ENCODE peak calls at places on chromosomes 13 and 19, in eight cellular contexts. P is nephron progenitor cell; A is hepatocyte; M is CD8-positive, alpha-beta T cell; G is AG10803; Y is neural progenitor cell; Q is tibial nerve; X is adrenal gland. H is an unnamed sample.

GRCh38 chr19:30227661-30228112 is 144.5 kb upstream of the ZNF536 start:
- DNase-seq in P (peak), A (peak), M (peak), G (peak), Y (peak), Q (no peak), X (peak), H (no peak)

GRCh38 chr19:21482863-21483276 is 22.5 kb upstream of the ZNF429 start:
- DNase-seq in P (no peak), A (peak), M (peak), G (peak), Y (peak), Q (no peak), X (peak), H (peak)

GRCh38 chr13:27211771-27212364 is 39.5 kb upstream of the RPL21 start:
- DNase-seq in P (no peak), A (no peak), M (no peak), G (peak), Y (no peak), Q (no peak), X (peak), H (no peak)

GRCh38 chr13:27973291-27973690 is 4.2 kb upstream of the CDX2 start:
- DNase-seq in P (no peak), A (no peak), M (no peak), G (no peak), Y (no peak), Q (no peak), X (no peak), H (no peak)

GRCh38 chr19:20664917-20665781 is 3.8 kb upstream of the ZNF626 start:
- DNase-seq in P (no peak), A (peak), M (no peak), G (peak), Y (peak), Q (no peak), X (no peak), H (no peak)

GRCh38 chr13:78012046-78012445 is 93.4 kb upstream of the EDNRB start:
- DNase-seq in P (no peak), A (no peak), M (no peak), G (no peak), Y (no peak), Q (no peak), X (no peak), H (no peak)

GRCh38 chr19:10617409-10618121 is 7.8 kb upstream of the SLC44A2 start:
- DNase-seq in P (no peak), A (peak), M (no peak), G (peak), Y (no peak), Q (no peak), X (no peak), H (no peak)

GRCh38 chr19:48695743-48696352 is at the start of gene FUT2:
- DNase-seq in P (no peak), A (peak), M (no peak), G (no peak), Y (peak), Q (no peak), X (no peak), H (no peak)

GRCh38 chr19:47820410-47820809 is 1.3 kb upstream of the CRX start:
- DNase-seq in P (no peak), A (no peak), M (no peak), G (no peak), Y (no peak), Q (no peak), X (no peak), H (no peak)

GRCh38 chr13:51435002-51435578 is 17.7 kb downstream of the INTS6 start:
- DNase-seq in P (no peak), A (peak), M (no peak), G (peak), Y (no peak), Q (no peak), X (no peak), H (no peak)

GRCh38 chr19:13978721-13979191 is 26.4 kb downstream of the DCAF15 start:
- DNase-seq in P (peak), A (peak), M (peak), G (no peak), Y (no peak), Q (no peak), X (no peak), H (no peak)

GRCh38 chr19:10260141-10260584 is 8.1 kb downstream of the MRPL4 start:
- DNase-seq in P (no peak), A (peak), M (no peak), G (no peak), Y (no peak), Q (no peak), X (no peak), H (no peak)

GRCh38 chr19:29623726-29624488 is 17.8 kb downstream of the POP4 start:
- DNase-seq in P (no peak), A (no peak), M (peak), G (no peak), Y (no peak), Q (no peak), X (no peak), H (no peak)

GRCh38 chr19:44875666-44876418 is 15.2 kb upstream of the TOMM40 start:
- DNase-seq in P (no peak), A (no peak), M (no peak), G (peak), Y (no peak), Q (no peak), X (no peak), H (no peak)

GRCh38 chr19:996051-996838 is 4.0 kb upstream of the GRIN3B start:
- DNase-seq in P (peak), A (peak), M (peak), G (peak), Y (peak), Q (no peak), X (no peak), H (peak)

GRCh38 chr19:38417544-38418506 is 8.2 kb downstream of the RASGRP4 start:
- DNase-seq in P (peak), A (peak), M (peak), G (no peak), Y (peak), Q (no peak), X (peak), H (no peak)

GRCh38 chr13:71922191-71922590 is 55.2 kb upstream of the DACH1 start:
- DNase-seq in P (no peak), A (no peak), M (no peak), G (peak), Y (no peak), Q (no peak), X (no peak), H (no peak)

GRCh38 chr13:87676254-87677042 is 5.3 kb downstream of the SLITRK5 start:
- DNase-seq in P (no peak), A (no peak), M (no peak), G (no peak), Y (peak), Q (no peak), X (no peak), H (no peak)

GRCh38 chr13:108827637-108828036 is 198.2 kb downstream of the MYO16 start:
- DNase-seq in P (no peak), A (no peak), M (no peak), G (no peak), Y (no peak), Q (no peak), X (no peak), H (no peak)

GRCh38 chr13:98822238-98822606 is 69.8 kb upstream of the SLC15A1 start:
- DNase-seq in P (no peak), A (no peak), M (no peak), G (peak), Y (no peak), Q (no peak), X (peak), H (no peak)

GRCh38 chr13:91946498-91947070 is 548.2 kb downstream of the GPC5 start:
- DNase-seq in P (peak), A (peak), M (no peak), G (no peak), Y (peak), Q (no peak), X (no peak), H (no peak)

GRCh38 chr19:48445256-48445605 is 552 bp upstream of the GRWD1 start:
- DNase-seq in P (no peak), A (peak), M (peak), G (peak), Y (peak), Q (no peak), X (peak), H (no peak)

GRCh38 chr19:14189415-14189814 is 16.6 kb downstream of the ADGRL1 start:
- DNase-seq in P (no peak), A (no peak), M (no peak), G (no peak), Y (no peak), Q (no peak), X (no peak), H (no peak)

GRCh38 chr19:58543826-58544590 is at the start of gene TRIM28:
- DNase-seq in P (peak), A (peak), M (peak), G (peak), Y (peak), Q (peak), X (peak), H (peak)

GRCh38 chr19:46345157-46345556 is 1.7 kb upstream of the PPP5C start:
- DNase-seq in P (no peak), A (no peak), M (no peak), G (no peak), Y (no peak), Q (no peak), X (no peak), H (no peak)

GRCh38 chr19:46347572-46347883 is 641 bp downstream of the PPP5C start:
- DNase-seq in P (no peak), A (no peak), M (no peak), G (no peak), Y (no peak), Q (no peak), X (no peak), H (no peak)

GRCh38 chr19:46347985-46348384 is 1.1 kb downstream of the PPP5C start:
- DNase-seq in P (no peak), A (no peak), M (no peak), G (no peak), Y (no peak), Q (no peak), X (no peak), H (no peak)

GRCh38 chr19:46349311-46349993 is 2.6 kb downstream of the PPP5C start:
- DNase-seq in P (no peak), A (no peak), M (no peak), G (no peak), Y (no peak), Q (no peak), X (no peak), H (no peak)

DNA sequence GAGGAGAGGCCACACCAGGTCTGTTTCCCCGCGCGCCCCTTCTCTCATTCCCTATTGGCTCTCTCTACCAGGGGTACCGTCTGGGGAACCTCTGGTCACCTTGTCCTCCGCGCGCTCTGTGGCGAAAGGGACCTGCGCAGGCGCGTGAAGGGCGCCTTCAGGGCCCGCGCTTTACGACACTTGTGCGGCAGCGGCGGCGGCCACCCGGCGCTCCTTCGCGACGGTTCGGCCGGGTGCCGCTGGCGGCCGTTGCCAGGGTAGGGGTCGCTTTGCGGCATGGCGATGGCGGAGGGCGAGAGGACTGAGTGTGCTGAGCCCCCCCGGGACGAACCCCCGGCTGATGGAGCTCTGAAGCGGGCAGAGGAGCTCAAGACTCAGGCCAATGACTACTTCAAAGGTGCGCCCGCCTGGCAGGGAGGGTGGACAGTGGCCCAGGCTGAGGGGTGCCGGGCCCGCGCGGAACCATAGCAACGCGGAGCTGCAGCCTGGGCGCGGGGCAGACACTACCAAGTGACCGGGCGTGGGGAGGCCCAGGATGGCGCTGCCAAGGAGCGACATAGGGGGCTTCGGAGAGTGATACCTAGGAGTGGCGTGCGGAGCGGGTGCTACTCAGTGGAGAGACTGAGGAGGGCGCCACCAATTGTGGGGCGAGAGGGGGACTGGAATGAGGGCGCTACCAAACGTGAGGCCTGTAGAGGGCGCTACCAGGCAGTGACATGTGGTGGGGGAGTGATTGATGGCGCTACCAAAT is at the start of gene PPP5C:
- DNase-seq in P (peak), A (peak), M (peak), G (peak), Y (peak), Q (peak), X (peak), H (peak)
- TF ChIP-seq CTCF in P (peak), A (peak), M (peak), G (peak), Y (peak), Q (peak), X (peak), H (peak)

GRCh38 chr19:42024622-42025111 is 30.6 kb upstream of the ATP1A3 start:
- DNase-seq in P (no peak), A (peak), M (no peak), G (peak), Y (no peak), Q (no peak), X (no peak), H (no peak)

GRCh38 chr19:42030605-42031004 is 36.6 kb upstream of the ATP1A3 start:
- DNase-seq in P (no peak), A (no peak), M (no peak), G (no peak), Y (no peak), Q (no peak), X (no peak), H (no peak)

GRCh38 chr19:42023943-42024260 is 29.9 kb upstream of the ATP1A3 start:
- DNase-seq in P (no peak), A (no peak), M (no peak), G (no peak), Y (no peak), Q (no peak), X (no peak), H (no peak)

GRCh38 chr19:42032428-42032827 is 37.6 kb downstream of the GRIK5 start:
- DNase-seq in P (no peak), A (no peak), M (no peak), G (no peak), Y (no peak), Q (no peak), X (no peak), H (no peak)

GRCh38 chr19:42028304-42029216 is 34.5 kb upstream of the ATP1A3 start:
- DNase-seq in P (peak), A (no peak), M (no peak), G (no peak), Y (peak), Q (no peak), X (no peak), H (no peak)
- TF ChIP-seq CTCF in P (peak), A (peak), M (no peak), G (peak), Y (peak), Q (no peak), X (no peak), H (peak)

DNA sequence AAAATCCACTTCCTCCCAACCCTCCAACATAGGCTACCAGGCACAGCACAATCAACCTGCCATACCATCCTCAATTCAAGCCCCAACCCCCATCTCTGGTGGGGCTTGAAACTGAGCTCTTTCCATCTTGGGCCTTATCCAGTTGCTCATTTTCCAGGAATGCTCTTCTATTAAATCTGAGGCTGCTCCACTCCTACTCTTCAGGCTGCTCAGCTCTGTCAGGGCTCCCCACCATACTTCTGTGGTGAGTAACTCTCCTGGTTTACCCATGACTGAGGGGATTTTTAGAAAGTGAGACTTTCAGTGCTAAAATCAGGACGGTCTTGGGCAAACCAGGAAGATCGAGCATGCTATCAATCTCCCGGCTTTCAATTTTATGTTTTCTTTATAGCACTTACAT is 512.8 kb downstream of the LMO7 start:
- DNase-seq in P (no peak), A (peak), M (no peak), G (peak), Y (no peak), Q (no peak), X (no peak), H (no peak)
- TF ChIP-seq CTCF in P (no peak), A (no peak), M (no peak), G (no peak), Y (no peak), Q (no peak), X (no peak), H (no peak)

GRCh38 chr13:80973721-80974120 is 632.8 kb upstream of the SPRY2 start:
- DNase-seq in P (no peak), A (no peak), M (no peak), G (no peak), Y (no peak), Q (no peak), X (no peak), H (no peak)

GRCh38 chr13:80975903-80976302 is 635.0 kb upstream of the SPRY2 start:
- DNase-seq in P (no peak), A (peak), M (no peak), G (no peak), Y (no peak), Q (no peak), X (no peak), H (no peak)

GRCh38 chr13:80977168-80977567 is 636.2 kb upstream of the SPRY2 start:
- DNase-seq in P (no peak), A (no peak), M (no peak), G (no peak), Y (no peak), Q (no peak), X (no peak), H (no peak)

GRCh38 chr13:80979035-80979641 is 638.2 kb upstream of the SPRY2 start:
- DNase-seq in P (peak), A (peak), M (peak), G (peak), Y (peak), Q (no peak), X (peak), H (no peak)
- TF ChIP-seq CTCF in P (peak), A (peak), M (peak), G (peak), Y (peak), Q (peak), X (peak), H (peak)

DNA sequence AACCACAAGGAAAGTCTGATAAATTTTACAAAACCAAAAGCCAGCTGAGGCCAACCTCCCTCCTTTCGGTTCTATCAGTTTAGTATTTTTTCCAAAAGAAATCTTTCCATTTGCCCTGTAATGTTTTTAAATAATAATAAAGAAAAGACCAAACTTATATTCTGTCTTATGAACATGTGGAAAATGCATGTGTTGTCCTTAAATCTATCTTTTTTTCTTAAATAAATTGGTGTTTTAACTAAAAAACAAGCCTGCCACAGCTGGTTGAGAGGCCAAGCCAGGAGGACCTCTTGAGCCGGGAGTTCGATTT is 113.6 kb downstream of the SACS start:
- DNase-seq in P (no peak), A (no peak), M (no peak), G (no peak), Y (no peak), Q (no peak), X (no peak), H (no peak)
- TF ChIP-seq CTCF in P (peak), A (no peak), M (no peak), G (no peak), Y (no peak), Q (no peak), X (no peak), H (no peak)

H was measured in natural killer cell.